ENCODE peak calls at places on chromosome 1, in eight cellular contexts. C is amniotic stem cell, T is HEK293T, J is non-pigmented ciliary epithelial cell, Z is KG1, H is AG09309, X is upper lobe of right lung, R is Ammon's horn. B is an unnamed sample.

GRCh38 chr1:176559474-176560390 is 96.8 kb downstream of the PAPPA2 start:
- DNase-seq in X (no peak), R (peak; percentile 82), J (peak; percentile 17), C (peak; percentile 29), Z (peak; percentile 4), H (peak; percentile 41), T (peak; percentile 73), B (peak; percentile 32)

GRCh38 chr1:178919581-178919980 is 48.7 kb upstream of the ANGPTL1 start:
- DNase-seq in J (no peak), T (no peak), H (no peak), R (no peak), X (no peak), Z (no peak), C (no peak), B (no peak)

GRCh38 chr1:86054396-86054795 is 102.2 kb downstream of the COL24A1 start:
- DNase-seq in H (no peak), X (no peak), J (no peak), R (no peak), T (no peak), C (no peak), Z (no peak), B (no peak)

GRCh38 chr1:221991221-221991620 is 249.3 kb upstream of the DUSP10 start:
- DNase-seq in C (no peak), Z (no peak), H (no peak), T (no peak), J (peak; percentile 89), X (no peak), R (no peak), B (no peak)

GRCh38 chr1:190367200-190367599 is 110.5 kb downstream of the BRINP3 start:
- DNase-seq in R (no peak), X (no peak), J (no peak), Z (no peak), T (no peak), C (no peak), H (no peak), B (no peak)

GRCh38 chr1:109239580-109240068 is 9.7 kb upstream of the CELSR2 start:
- DNase-seq in R (no peak), Z (no peak), C (no peak), X (peak; percentile 62), T (peak; percentile 78), J (no peak), H (no peak), B (no peak)

GRCh38 chr1:108955111-108955510 is 8.2 kb downstream of the CLCC1 start:
- DNase-seq in X (no peak), H (no peak), J (no peak), Z (no peak), C (no peak), R (no peak), T (no peak), B (no peak)

GRCh38 chr1:56676571-56677035 is 31.5 kb downstream of the PRKAA2 start:
- DNase-seq in Z (no peak), J (peak; percentile 68), C (peak; percentile 12), T (peak; percentile 50), H (peak; percentile 25), R (no peak), X (no peak), B (peak; percentile 29)

GRCh38 chr1:11882814-11883538 is 24.2 kb upstream of the NPPB start:
- DNase-seq in X (peak; percentile 80), T (no peak), J (no peak), H (no peak), C (no peak), Z (no peak), R (no peak), B (no peak)

GRCh38 chr1:40243371-40243770 is 4.4 kb upstream of the TMCO2 start:
- DNase-seq in R (no peak), H (no peak), C (no peak), J (no peak), Z (no peak), X (no peak), T (no peak), B (no peak)

GRCh38 chr1:231934797-231935196 is 308.2 kb downstream of the DISC1 start:
- DNase-seq in J (no peak), H (no peak), T (no peak), C (no peak), R (peak; percentile 39), Z (no peak), X (no peak), B (no peak)

GRCh38 chr1:163047951-163048659 is 21.1 kb upstream of the RGS4 start:
- DNase-seq in R (no peak), T (no peak), X (no peak), H (no peak), J (no peak), C (peak; percentile 37), Z (no peak), B (no peak)

GRCh38 chr1:172002725-172003345 is 161.5 kb downstream of the DNM3 start:
- DNase-seq in T (peak; percentile 36), C (peak; percentile 39), J (peak; percentile 40), Z (peak; percentile 17), X (no peak), R (peak; percentile 77), H (no peak), B (peak; percentile 32)

GRCh38 chr1:47731730-47732129 is 265.5 kb downstream of the TRABD2B start:
- DNase-seq in C (no peak), T (no peak), Z (no peak), J (no peak), H (no peak), R (no peak), X (no peak), B (no peak)

GRCh38 chr1:205907794-205908193 is 35.5 kb downstream of the SLC26A9 start:
- DNase-seq in T (peak; percentile 39), X (no peak), H (peak; percentile 21), R (peak; percentile 16), C (peak; percentile 27), J (no peak), Z (no peak), B (peak; percentile 7)

GRCh38 chr1:97123717-97124446 is 402.3 kb downstream of the PTBP2 start:
- DNase-seq in Z (no peak), R (no peak), X (no peak), C (no peak), J (no peak), H (no peak), T (no peak), B (no peak)

GRCh38 chr1:211653329-211653728 is 22.1 kb downstream of the NEK2 start:
- DNase-seq in T (no peak), X (peak; percentile 44), C (no peak), Z (no peak), H (no peak), J (no peak), R (no peak), B (no peak)

GRCh38 chr1:1304331-1305299 is 3.1 kb downstream of the ACAP3 start:
- DNase-seq in Z (no peak), J (peak; percentile 27), X (no peak), C (no peak), T (peak; percentile 57), R (peak; percentile 96), H (peak; percentile 31), B (peak; percentile 31)